ENCODE peak calls at places on chromosomes 12 and 14, in seven cellular contexts. J, P, W, H, D, E and B are unnamed samples.

GRCh38 chr14:58969951-58970751 is 218.3 kb upstream of the DAAM1 start:
- DNase-seq in H (no peak), J (no peak), D (no peak), W (no peak), P (no peak), E (no peak), B (no peak)

GRCh38 chr14:50215416-50215815 is 16.0 kb downstream of the SOS2 start:
- DNase-seq in D (no peak), J (no peak), P (no peak), W (no peak), E (no peak), H (no peak), B (no peak)

GRCh38 chr12:48936379-48936979 is 11.2 kb upstream of the FKBP11 start:
- DNase-seq in P (peak; percentile 41), H (peak; percentile 74), E (peak; percentile 87), D (peak; percentile 39), J (peak; percentile 86), W (peak; percentile 82), B (peak; percentile 7)

GRCh38 chr14:100375273-100375962 is 52.3 kb downstream of the SLC25A47 start:
- DNase-seq in W (peak; percentile 98), J (no peak), E (peak; percentile 36), P (peak; percentile 92), H (peak; percentile 21), D (peak; percentile 78), B (peak; percentile 12)

GRCh38 chr14:33016611-33017010 is 77.9 kb downstream of the NPAS3 start:
- DNase-seq in H (no peak), W (no peak), E (no peak), J (no peak), P (no peak), D (no peak), B (no peak)

GRCh38 chr12:70449074-70449757 is 83.1 kb downstream of the KCNMB4 start:
- DNase-seq in E (no peak), W (peak; percentile 75), J (no peak), H (no peak), P (peak; percentile 63), D (peak; percentile 40), B (no peak)

GRCh38 chr12:49232940-49233841 is 31.7 kb upstream of the TUBA1C start:
- DNase-seq in P (no peak), W (peak; percentile 55), D (peak; percentile 86), J (no peak), E (no peak), H (no peak), B (peak; percentile 45)

GRCh38 chr14:101716956-101717662 is 44.4 kb upstream of the PPP2R5C start:
- DNase-seq in W (no peak), E (no peak), H (no peak), J (no peak), D (no peak), P (no peak), B (no peak)

GRCh38 chr14:64465856-64466554 is 706 bp downstream of the AKAP5 start:
- DNase-seq in J (no peak), H (no peak), D (peak; percentile 16), P (peak; percentile 24), W (peak; percentile 80), E (no peak), B (peak; percentile 37)

GRCh38 chr14:69137456-69138188 is 15.3 kb downstream of the DCAF5 start:
- DNase-seq in J (no peak), E (no peak), W (no peak), P (no peak), D (no peak), H (no peak), B (no peak)

GRCh38 chr12:46701356-46701755 is 124.4 kb downstream of the SLC38A4 start:
- DNase-seq in D (no peak), E (no peak), H (no peak), W (no peak), J (no peak), P (no peak), B (no peak)

GRCh38 chr14:31059152-31059924 is 33.2 kb upstream of the STRN3 start:
- DNase-seq in H (no peak), P (no peak), D (no peak), W (peak; percentile 89), J (no peak), E (no peak), B (no peak)

GRCh38 chr12:28512876-28513275 is 322.6 kb downstream of the CCDC91 start:
- DNase-seq in J (no peak), W (peak; percentile 43), E (no peak), D (no peak), P (no peak), H (no peak), B (no peak)

GRCh38 chr14:95255487-95255886 is 64.2 kb downstream of the CLMN start:
- DNase-seq in H (no peak), P (peak; percentile 73), J (no peak), D (no peak), W (peak; percentile 56), E (no peak), B (peak; percentile 95)

GRCh38 chr12:112986291-112986800 is 8.0 kb downstream of the OAS2 start:
- DNase-seq in P (no peak), H (no peak), J (no peak), E (no peak), D (no peak), W (no peak), B (no peak)

GRCh38 chr12:121649819-121650353 is 19.6 kb downstream of the MORN3 start:
- DNase-seq in P (no peak), H (no peak), D (no peak), J (no peak), W (no peak), E (no peak), B (no peak)

GRCh38 chr12:14514154-14514842 is 53.4 kb downstream of the PLBD1 start:
- DNase-seq in P (peak; percentile 45), W (peak; percentile 27), D (peak; percentile 17), J (no peak), E (peak; percentile 12), H (no peak), B (peak; percentile 68)

GRCh38 chr12:132054983-132055382 is 89.1 kb downstream of the DDX51 start:
- DNase-seq in E (no peak), H (no peak), D (no peak), W (no peak), P (no peak), J (no peak), B (no peak)

GRCh38 chr12:54744590-54744989 is 96.4 kb upstream of the DCD start:
- DNase-seq in H (no peak), E (no peak), J (no peak), W (no peak), P (no peak), D (no peak), B (no peak)

GRCh38 chr12:30598889-30599288 is 96.8 kb downstream of the IPO8 start:
- DNase-seq in W (no peak), P (no peak), J (no peak), E (no peak), H (no peak), D (no peak), B (no peak)

GRCh38 chr14:23401331-23401730 is 6.7 kb downstream of the MYH6 start:
- DNase-seq in J (no peak), H (no peak), E (no peak), D (no peak), P (no peak), W (no peak), B (no peak)

GRCh38 chr14:55109846-55110245 is 19.2 kb upstream of the LGALS3 start:
- DNase-seq in P (no peak), H (no peak), W (no peak), E (no peak), J (no peak), D (no peak), B (no peak)

GRCh38 chr12:123390415-123391093 is 6.6 kb downstream of the KMT5A start:
- DNase-seq in E (no peak), W (peak; percentile 40), J (no peak), P (no peak), H (no peak), D (no peak), B (no peak)

GRCh38 chr12:100295764-100296555 is 29.0 kb downstream of the SCYL2 start:
- DNase-seq in J (no peak), W (peak; percentile 47), E (no peak), H (no peak), P (no peak), D (no peak), B (no peak)

GRCh38 chr12:6418796-6419195 is 26.0 kb upstream of the CD27 start:
- DNase-seq in D (no peak), J (no peak), E (no peak), H (no peak), W (no peak), P (no peak), B (no peak)

GRCh38 chr12:47770086-47770726 is 2.8 kb upstream of the SLC48A1 start:
- DNase-seq in J (no peak), H (no peak), P (no peak), W (peak; percentile 66), E (no peak), D (no peak), B (no peak)

GRCh38 chr12:18998343-18999270 is 130.9 kb upstream of the PLEKHA5 start:
- DNase-seq in E (no peak), P (no peak), J (no peak), D (no peak), H (no peak), W (peak; percentile 94), B (peak; percentile 62)

GRCh38 chr14:54548491-54548890 is 18.4 kb upstream of the SAMD4A start:
- DNase-seq in W (no peak), H (no peak), J (no peak), E (no peak), P (no peak), D (no peak), B (no peak)

GRCh38 chr12:46492471-46493351 is 120.1 kb upstream of the SLC38A2 start:
- DNase-seq in E (no peak), P (peak; percentile 55), D (no peak), H (no peak), W (peak; percentile 95), J (no peak), B (no peak)

GRCh38 chr14:92670177-92670576 is 78.2 kb downstream of the LGMN start:
- DNase-seq in D (peak; percentile 32), H (peak; percentile 60), P (no peak), E (peak; percentile 48), J (no peak), W (peak; percentile 97), B (no peak)

GRCh38 chr14:104243200-104243599 is 104.8 kb downstream of the KIF26A start:
- DNase-seq in D (no peak), W (no peak), E (no peak), P (no peak), J (no peak), H (no peak), B (no peak)

GRCh38 chr14:73661872-73662271 is 17.1 kb downstream of the DNAL1 start:
- DNase-seq in E (no peak), H (no peak), J (no peak), P (no peak), W (peak; percentile 46), D (no peak), B (no peak)

GRCh38 chr12:69575346-69575745 is 9.9 kb upstream of the CCT2 start:
- DNase-seq in D (no peak), E (no peak), H (no peak), P (no peak), W (peak; percentile 51), J (no peak), B (no peak)

GRCh38 chr14:33369972-33370371 is 431.3 kb downstream of the NPAS3 start:
- DNase-seq in D (no peak), E (no peak), P (no peak), W (no peak), J (no peak), H (no peak), B (no peak)